ENCODE peak calls at places on chromosomes 6 and 20, in five cellular contexts. One of them, this sample, is unnamed.

GRCh38 chr6:166825553-166826145 is 130.7 kb downstream of the RNASET2 start:
- DNase-seq in SK-N-SH: no peak
- DNase-seq in IMR-90: peak
- DNase-seq in AG04450: no peak
- DNase-seq in esophagus squamous epithelium: no peak
- DNase-seq in this sample: no peak

GRCh38 chr20:41426361-41426900 is 59.8 kb upstream of the EMILIN3 start:
- DNase-seq in SK-N-SH: no peak
- DNase-seq in IMR-90: no peak
- DNase-seq in AG04450: no peak
- DNase-seq in esophagus squamous epithelium: no peak
- DNase-seq in this sample: no peak

GRCh38 chr6:114119056-114119455 is 148.1 kb upstream of the HDAC2 start:
- DNase-seq in SK-N-SH: no peak
- DNase-seq in IMR-90: no peak
- DNase-seq in AG04450: no peak
- DNase-seq in esophagus squamous epithelium: no peak
- DNase-seq in this sample: no peak

GRCh38 chr6:47056832-47057231 is 14.7 kb upstream of the ADGRF1 start:
- DNase-seq in SK-N-SH: no peak
- DNase-seq in IMR-90: no peak
- DNase-seq in AG04450: no peak
- DNase-seq in esophagus squamous epithelium: no peak
- DNase-seq in this sample: no peak

GRCh38 chr6:162846723-162847122 is 118.9 kb downstream of the PACRG start:
- DNase-seq in SK-N-SH: no peak
- DNase-seq in IMR-90: no peak
- DNase-seq in AG04450: no peak
- DNase-seq in esophagus squamous epithelium: no peak
- DNase-seq in this sample: no peak

GRCh38 chr6:111564482-111564945 is 41.2 kb downstream of the TRAF3IP2 start:
- DNase-seq in SK-N-SH: no peak
- DNase-seq in IMR-90: peak
- DNase-seq in AG04450: no peak
- DNase-seq in esophagus squamous epithelium: no peak
- DNase-seq in this sample: peak

GRCh38 chr6:122730775-122731386 is 48.6 kb upstream of the FABP7 start:
- DNase-seq in SK-N-SH: peak
- DNase-seq in IMR-90: peak
- DNase-seq in AG04450: no peak
- DNase-seq in esophagus squamous epithelium: no peak
- DNase-seq in this sample: no peak

GRCh38 chr6:14880717-14881116 is 365.2 kb upstream of the JARID2 start:
- DNase-seq in SK-N-SH: no peak
- DNase-seq in IMR-90: no peak
- DNase-seq in AG04450: no peak
- DNase-seq in esophagus squamous epithelium: no peak
- DNase-seq in this sample: no peak

GRCh38 chr6:150492941-150493340 is 106.7 kb upstream of the PLEKHG1 start:
- DNase-seq in SK-N-SH: no peak
- DNase-seq in IMR-90: no peak
- DNase-seq in AG04450: no peak
- DNase-seq in esophagus squamous epithelium: no peak
- DNase-seq in this sample: no peak

GRCh38 chr6:41256383-41256782 is 28.2 kb downstream of the TREML4 start:
- DNase-seq in SK-N-SH: no peak
- DNase-seq in IMR-90: no peak
- DNase-seq in AG04450: no peak
- DNase-seq in esophagus squamous epithelium: no peak
- DNase-seq in this sample: no peak

GRCh38 chr6:143370972-143371371 is 79.5 kb downstream of the ADAT2 start:
- DNase-seq in SK-N-SH: no peak
- DNase-seq in IMR-90: no peak
- DNase-seq in AG04450: no peak
- DNase-seq in esophagus squamous epithelium: no peak
- DNase-seq in this sample: no peak

GRCh38 chr6:91288741-91289140 is 701.9 kb upstream of the MAP3K7 start:
- DNase-seq in SK-N-SH: no peak
- DNase-seq in IMR-90: no peak
- DNase-seq in AG04450: no peak
- DNase-seq in esophagus squamous epithelium: no peak
- DNase-seq in this sample: no peak

GRCh38 chr6:74755748-74756147 is 450.1 kb downstream of the COL12A1 start:
- DNase-seq in SK-N-SH: no peak
- DNase-seq in IMR-90: no peak
- DNase-seq in AG04450: no peak
- DNase-seq in esophagus squamous epithelium: no peak
- DNase-seq in this sample: no peak

GRCh38 chr6:111871725-111872520 is 1.3 kb downstream of the FYN start:
- DNase-seq in SK-N-SH: peak
- DNase-seq in IMR-90: peak
- DNase-seq in AG04450: no peak
- DNase-seq in esophagus squamous epithelium: no peak
- DNase-seq in this sample: no peak

GRCh38 chr20:63868264-63868663 is 3.2 kb downstream of the TPD52L2 start:
- DNase-seq in SK-N-SH: no peak
- DNase-seq in IMR-90: no peak
- DNase-seq in AG04450: no peak
- DNase-seq in esophagus squamous epithelium: no peak
- DNase-seq in this sample: no peak

GRCh38 chr20:63876489-63877036 is 11.5 kb downstream of the TPD52L2 start:
- DNase-seq in SK-N-SH: no peak
- DNase-seq in IMR-90: no peak
- DNase-seq in AG04450: no peak
- DNase-seq in esophagus squamous epithelium: no peak
- DNase-seq in this sample: no peak

GRCh38 chr20:63874254-63874653 is 9.2 kb downstream of the TPD52L2 start:
- DNase-seq in SK-N-SH: no peak
- DNase-seq in IMR-90: no peak
- DNase-seq in AG04450: no peak
- DNase-seq in esophagus squamous epithelium: no peak
- DNase-seq in this sample: no peak

GRCh38 chr20:63877755-63878470 is 12.8 kb downstream of the TPD52L2 start:
- DNase-seq in SK-N-SH: no peak
- DNase-seq in IMR-90: no peak
- DNase-seq in AG04450: no peak
- DNase-seq in esophagus squamous epithelium: no peak
- DNase-seq in this sample: no peak

DNA sequence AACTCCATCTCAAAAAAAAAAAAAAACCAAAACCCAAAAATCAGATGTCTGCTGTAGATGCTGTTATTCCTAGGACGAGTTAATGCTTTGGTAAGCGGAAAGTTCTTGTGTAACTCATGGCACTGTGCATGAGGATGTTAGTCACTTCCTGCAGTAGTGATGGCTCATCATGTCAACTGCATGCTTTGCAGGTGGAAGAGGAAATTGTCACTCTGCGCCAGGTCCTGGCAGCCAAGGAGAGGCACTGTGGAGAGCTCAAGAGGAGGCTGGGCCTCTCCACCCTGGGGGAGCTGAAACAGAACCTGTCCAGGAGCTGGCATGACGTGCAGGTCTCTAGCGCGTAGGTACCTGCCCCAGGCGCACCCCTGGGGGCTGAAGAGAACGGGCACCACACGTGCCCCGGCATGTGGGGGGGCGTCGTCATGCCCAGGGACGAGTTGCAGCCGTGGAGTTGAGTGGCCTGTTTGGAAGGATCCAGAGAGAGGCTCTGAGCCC is 8.5 kb downstream of the TPD52L2 start:
- DNase-seq in SK-N-SH: no peak
- DNase-seq in IMR-90: peak
- DNase-seq in AG04450: peak
- DNase-seq in esophagus squamous epithelium: no peak
- DNase-seq in this sample: no peak
- H3K27ac ChIP-seq in SK-N-SH: no peak
- H3K27ac ChIP-seq in IMR-90: no peak
- H3K27ac ChIP-seq in AG04450: no peak
- H3K27ac ChIP-seq in esophagus squamous epithelium: peak
- H3K27ac ChIP-seq in this sample: no peak

GRCh38 chr6:55492259-55492658 is 86.7 kb downstream of the HMGCLL1 start:
- DNase-seq in SK-N-SH: no peak
- DNase-seq in IMR-90: no peak
- DNase-seq in AG04450: no peak
- DNase-seq in esophagus squamous epithelium: no peak
- DNase-seq in this sample: no peak

GRCh38 chr6:55490871-55491270 is 88.1 kb downstream of the HMGCLL1 start:
- DNase-seq in SK-N-SH: no peak
- DNase-seq in IMR-90: no peak
- DNase-seq in AG04450: no peak
- DNase-seq in esophagus squamous epithelium: no peak
- DNase-seq in this sample: no peak

GRCh38 chr6:55495277-55495676 is 83.7 kb downstream of the HMGCLL1 start:
- DNase-seq in SK-N-SH: no peak
- DNase-seq in IMR-90: no peak
- DNase-seq in AG04450: no peak
- DNase-seq in esophagus squamous epithelium: no peak
- DNase-seq in this sample: no peak

GRCh38 chr6:55497694-55498093 is 81.3 kb downstream of the HMGCLL1 start:
- DNase-seq in SK-N-SH: no peak
- DNase-seq in IMR-90: no peak
- DNase-seq in AG04450: no peak
- DNase-seq in esophagus squamous epithelium: no peak
- DNase-seq in this sample: no peak

DNA sequence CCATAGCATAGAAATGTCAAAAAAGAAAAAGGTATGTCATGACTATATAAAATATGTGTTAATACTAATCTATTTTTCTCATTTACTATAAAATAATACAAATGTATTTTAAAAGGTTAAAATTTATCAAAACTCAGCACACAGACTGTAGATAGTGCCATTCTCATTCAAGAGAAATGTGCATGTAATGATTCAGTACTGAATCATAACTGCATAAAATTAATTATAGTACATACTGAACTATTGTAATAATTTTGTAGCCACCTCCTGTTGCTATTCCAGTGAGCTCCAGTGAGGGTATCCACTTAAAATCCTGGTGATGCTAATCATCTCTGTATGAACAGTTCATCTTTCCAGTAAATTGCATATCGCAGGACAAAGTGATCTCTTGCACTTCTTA is 82.8 kb downstream of the HMGCLL1 start:
- DNase-seq in SK-N-SH: no peak
- DNase-seq in IMR-90: no peak
- DNase-seq in AG04450: no peak
- DNase-seq in esophagus squamous epithelium: no peak
- DNase-seq in this sample: no peak
- TF ChIP-seq CTCF in SK-N-SH: no peak
- TF ChIP-seq CTCF in IMR-90: no peak
- TF ChIP-seq CTCF in AG04450: no peak
- TF ChIP-seq CTCF in esophagus squamous epithelium: no peak
- TF ChIP-seq CTCF in this sample: no peak

GRCh38 chr20:38590682-38591483 is 9.9 kb downstream of the ADIG start:
- DNase-seq in SK-N-SH: no peak
- DNase-seq in IMR-90: no peak
- DNase-seq in AG04450: no peak
- DNase-seq in esophagus squamous epithelium: no peak
- DNase-seq in this sample: no peak

GRCh38 chr20:38588303-38588702 is 7.3 kb downstream of the ADIG start:
- DNase-seq in SK-N-SH: no peak
- DNase-seq in IMR-90: no peak
- DNase-seq in AG04450: no peak
- DNase-seq in esophagus squamous epithelium: no peak
- DNase-seq in this sample: no peak

GRCh38 chr20:38591484-38592410 is 9.9 kb upstream of the ARHGAP40 start:
- DNase-seq in SK-N-SH: no peak
- DNase-seq in IMR-90: no peak
- DNase-seq in AG04450: no peak
- DNase-seq in esophagus squamous epithelium: no peak
- DNase-seq in this sample: no peak

GRCh38 chr20:38589351-38589750 is 8.4 kb downstream of the ADIG start:
- DNase-seq in SK-N-SH: no peak
- DNase-seq in IMR-90: no peak
- DNase-seq in AG04450: no peak
- DNase-seq in esophagus squamous epithelium: no peak
- DNase-seq in this sample: no peak

GRCh38 chr20:38589967-38590681 is 9.1 kb downstream of the ADIG start:
- DNase-seq in SK-N-SH: no peak
- DNase-seq in IMR-90: no peak
- DNase-seq in AG04450: no peak
- DNase-seq in esophagus squamous epithelium: no peak
- DNase-seq in this sample: no peak
- H3K4me3 ChIP-seq in SK-N-SH: no peak
- H3K4me3 ChIP-seq in IMR-90: no peak
- H3K4me3 ChIP-seq in AG04450: no peak
- H3K4me3 ChIP-seq in esophagus squamous epithelium: no peak
- H3K4me3 ChIP-seq in this sample: no peak

DNA sequence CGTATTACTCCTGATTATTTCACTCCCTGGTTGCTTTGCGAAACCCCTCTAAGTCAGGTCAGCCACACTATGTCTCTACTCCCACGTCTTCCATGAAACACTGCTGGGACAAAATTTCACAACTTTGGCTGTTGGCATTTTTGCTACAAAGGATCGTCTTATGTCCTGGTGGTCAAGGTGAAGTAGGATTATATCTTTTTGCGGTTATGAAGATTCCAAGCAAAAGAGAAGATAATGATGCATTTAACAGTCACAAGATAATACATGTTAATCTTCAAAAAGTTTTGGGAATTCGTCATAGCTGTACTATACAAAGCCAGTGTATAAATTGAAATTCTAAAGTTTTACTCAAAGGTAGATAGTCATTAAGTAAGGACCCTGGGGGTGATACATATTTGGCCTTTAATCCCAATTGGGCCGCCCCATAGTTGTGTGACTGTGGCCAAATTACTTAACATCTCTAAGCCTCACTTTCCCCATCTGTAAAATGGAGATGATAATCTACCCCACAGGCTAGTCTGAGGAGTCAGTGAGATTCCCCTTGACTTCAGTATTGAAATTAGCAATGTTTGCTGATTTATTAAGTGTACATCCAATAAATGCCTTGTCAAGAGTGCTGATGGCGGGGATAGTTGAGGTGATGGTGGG is 212.1 kb downstream of the ARID1B start:
- DNase-seq in SK-N-SH: no peak
- DNase-seq in IMR-90: no peak
- DNase-seq in AG04450: no peak
- DNase-seq in esophagus squamous epithelium: no peak
- DNase-seq in this sample: no peak
- H3K27ac ChIP-seq in SK-N-SH: peak
- H3K27ac ChIP-seq in IMR-90: no peak
- H3K27ac ChIP-seq in AG04450: no peak
- H3K27ac ChIP-seq in esophagus squamous epithelium: no peak
- H3K27ac ChIP-seq in this sample: no peak

GRCh38 chr6:7522873-7523272 is 18.6 kb upstream of the DSP start:
- DNase-seq in SK-N-SH: no peak
- DNase-seq in IMR-90: no peak
- DNase-seq in AG04450: no peak
- DNase-seq in esophagus squamous epithelium: no peak
- DNase-seq in this sample: no peak
- TF ChIP-seq CTCF in SK-N-SH: no peak
- TF ChIP-seq CTCF in IMR-90: no peak
- TF ChIP-seq CTCF in AG04450: no peak
- TF ChIP-seq CTCF in esophagus squamous epithelium: no peak
- TF ChIP-seq CTCF in this sample: no peak

DNA sequence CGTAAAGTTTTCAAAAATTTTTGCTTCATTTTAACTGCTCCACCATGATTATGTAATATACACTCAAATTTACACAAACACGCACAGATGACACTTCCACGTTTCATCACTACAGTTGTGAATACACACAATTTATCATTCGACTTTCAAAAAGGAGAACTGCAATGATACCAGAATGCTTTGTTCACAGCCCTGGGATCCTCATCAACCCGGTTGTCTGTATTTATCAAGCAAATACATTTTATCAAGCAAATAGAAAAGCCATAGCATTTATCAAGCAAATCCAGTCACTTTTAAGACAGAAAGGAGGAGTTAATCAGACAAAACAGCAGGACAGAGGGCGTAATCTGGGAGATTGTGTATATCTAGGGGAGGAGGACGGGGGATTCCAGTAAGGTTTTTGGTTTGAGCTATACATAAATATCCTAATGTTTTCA is 20.3 kb upstream of the ABT1 start:
- DNase-seq in SK-N-SH: no peak
- DNase-seq in IMR-90: no peak
- DNase-seq in AG04450: no peak
- DNase-seq in esophagus squamous epithelium: no peak
- DNase-seq in this sample: no peak
- H3K4me3 ChIP-seq in SK-N-SH: peak
- H3K4me3 ChIP-seq in IMR-90: peak
- H3K4me3 ChIP-seq in AG04450: peak
- H3K4me3 ChIP-seq in esophagus squamous epithelium: peak
- H3K4me3 ChIP-seq in this sample: peak